ENCODE peak calls at places on chromosomes 16 and 17, in six cellular contexts. One of them, this sample, is unnamed.

GRCh38 chr17:32483451-32484019 is 3.3 kb upstream of the CDK5R1 start:
- DNase-seq in H1: peak; percentile 78
- DNase-seq in HepG2: peak; percentile 56
- DNase-seq in SK-N-SH: peak; percentile 77
- DNase-seq in GM12878: no peak
- DNase-seq in K562: no peak
- DNase-seq in this sample: peak; percentile 60

GRCh38 chr16:21126518-21126917 is 24.1 kb downstream of the DNAH3 start:
- DNase-seq in H1: no peak
- DNase-seq in HepG2: no peak
- DNase-seq in SK-N-SH: no peak
- DNase-seq in GM12878: no peak
- DNase-seq in K562: no peak
- DNase-seq in this sample: no peak

GRCh38 chr17:77736207-77736600 is 222.3 kb upstream of the TNRC6C start:
- DNase-seq in H1: peak; percentile 55
- DNase-seq in HepG2: no peak
- DNase-seq in SK-N-SH: no peak
- DNase-seq in GM12878: no peak
- DNase-seq in K562: no peak
- DNase-seq in this sample: no peak

GRCh38 chr17:43694081-43694870 is 32.6 kb upstream of the MEOX1 start:
- DNase-seq in H1: peak; percentile 85
- DNase-seq in HepG2: peak; percentile 85
- DNase-seq in SK-N-SH: peak; percentile 86
- DNase-seq in GM12878: no peak
- DNase-seq in K562: peak; percentile 75
- DNase-seq in this sample: peak; percentile 75

GRCh38 chr16:23642246-23642774 is 1.0 kb downstream of the DCTN5 start:
- DNase-seq in H1: no peak
- DNase-seq in HepG2: no peak
- DNase-seq in SK-N-SH: no peak
- DNase-seq in GM12878: no peak
- DNase-seq in K562: no peak
- DNase-seq in this sample: no peak

GRCh38 chr17:57735707-57736106 is 9.4 kb downstream of the CCDC182 start:
- DNase-seq in H1: no peak
- DNase-seq in HepG2: peak; percentile 37
- DNase-seq in SK-N-SH: peak; percentile 60
- DNase-seq in GM12878: no peak
- DNase-seq in K562: peak; percentile 19
- DNase-seq in this sample: peak; percentile 14

GRCh38 chr17:14919580-14920160 is 345.5 kb downstream of the PMP22 start:
- DNase-seq in H1: no peak
- DNase-seq in HepG2: no peak
- DNase-seq in SK-N-SH: no peak
- DNase-seq in GM12878: no peak
- DNase-seq in K562: no peak
- DNase-seq in this sample: no peak

GRCh38 chr16:3056336-3057180 is 8.9 kb upstream of the IL32 start:
- DNase-seq in H1: no peak
- DNase-seq in HepG2: no peak
- DNase-seq in SK-N-SH: no peak
- DNase-seq in GM12878: no peak
- DNase-seq in K562: no peak
- DNase-seq in this sample: no peak

GRCh38 chr16:79176987-79177386 is 423.6 kb downstream of the MAF start:
- DNase-seq in H1: no peak
- DNase-seq in HepG2: no peak
- DNase-seq in SK-N-SH: no peak
- DNase-seq in GM12878: no peak
- DNase-seq in K562: no peak
- DNase-seq in this sample: peak; percentile 5

GRCh38 chr16:57999366-57999970 is 1.0 kb downstream of the ZNF319 start:
- DNase-seq in H1: no peak
- DNase-seq in HepG2: peak; percentile 29
- DNase-seq in SK-N-SH: peak; percentile 52
- DNase-seq in GM12878: no peak
- DNase-seq in K562: no peak
- DNase-seq in this sample: no peak

GRCh38 chr16:27529962-27530361 is 19.8 kb downstream of the GTF3C1 start:
- DNase-seq in H1: no peak
- DNase-seq in HepG2: no peak
- DNase-seq in SK-N-SH: no peak
- DNase-seq in GM12878: no peak
- DNase-seq in K562: no peak
- DNase-seq in this sample: no peak

GRCh38 chr16:27526169-27526568 is 23.5 kb downstream of the GTF3C1 start:
- DNase-seq in H1: no peak
- DNase-seq in HepG2: no peak
- DNase-seq in SK-N-SH: peak; percentile 51
- DNase-seq in GM12878: no peak
- DNase-seq in K562: no peak
- DNase-seq in this sample: no peak

GRCh38 chr16:27532088-27532810 is 17.5 kb downstream of the GTF3C1 start:
- DNase-seq in H1: no peak
- DNase-seq in HepG2: no peak
- DNase-seq in SK-N-SH: no peak
- DNase-seq in GM12878: no peak
- DNase-seq in K562: no peak
- DNase-seq in this sample: no peak

GRCh38 chr16:27531186-27531585 is 18.5 kb downstream of the GTF3C1 start:
- DNase-seq in H1: no peak
- DNase-seq in HepG2: no peak
- DNase-seq in SK-N-SH: no peak
- DNase-seq in GM12878: no peak
- DNase-seq in K562: no peak
- DNase-seq in this sample: peak; percentile 77

DNA sequence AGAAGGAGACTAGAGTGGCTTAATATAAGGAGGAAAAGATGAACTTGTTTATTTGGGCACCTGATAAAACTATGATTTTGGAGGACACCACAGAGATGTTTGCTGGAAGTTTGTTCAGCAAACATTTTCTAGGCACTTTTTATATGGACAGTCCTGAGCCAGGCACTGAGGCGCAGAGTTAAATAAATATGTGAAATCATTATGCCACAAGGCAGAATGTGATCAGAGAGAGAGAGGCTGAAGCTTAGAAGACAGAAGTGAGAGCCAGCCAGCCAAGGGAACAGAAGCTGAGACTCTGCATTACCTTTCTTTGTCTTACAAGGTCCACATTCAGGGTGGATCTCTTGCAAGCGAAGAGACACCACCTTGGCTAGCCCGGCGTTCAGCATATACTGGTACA is 21.4 kb downstream of the GTF3C1 start:
- DNase-seq in H1: no peak
- DNase-seq in HepG2: no peak
- DNase-seq in SK-N-SH: no peak
- DNase-seq in GM12878: no peak
- DNase-seq in K562: no peak
- DNase-seq in this sample: no peak
- TF ChIP-seq POLR2AphosphoS5 in H1: no peak
- TF ChIP-seq POLR2AphosphoS5 in HepG2: no peak
- TF ChIP-seq POLR2AphosphoS5 in SK-N-SH: no peak
- TF ChIP-seq POLR2AphosphoS5 in GM12878: no peak
- TF ChIP-seq POLR2AphosphoS5 in K562: no peak
- TF ChIP-seq POLR2AphosphoS5 in this sample: no peak

GRCh38 chr17:72069744-72070143 is 51.1 kb upstream of the SOX9 start:
- DNase-seq in H1: no peak
- DNase-seq in HepG2: no peak
- DNase-seq in SK-N-SH: no peak
- DNase-seq in GM12878: no peak
- DNase-seq in K562: no peak
- DNase-seq in this sample: no peak
- H3K27me3 ChIP-seq in H1: no peaks in the 10 kb centered on the region
- H3K27me3 ChIP-seq in HepG2: no peaks in the 10 kb centered on the region
- H3K27me3 ChIP-seq in SK-N-SH: no peaks in the 10 kb centered on the region
- H3K27me3 ChIP-seq in GM12878: no peaks in the 10 kb centered on the region
- H3K27me3 ChIP-seq in K562: no peaks in the 10 kb centered on the region
- H3K27me3 ChIP-seq in this sample: peaks cover 6% of the 10 kb centered on the region

GRCh38 chr16:82363026-82363816 is 193.2 kb upstream of the MPHOSPH6 start:
- DNase-seq in H1: no peak
- DNase-seq in HepG2: no peak
- DNase-seq in SK-N-SH: no peak
- DNase-seq in GM12878: no peak
- DNase-seq in K562: no peak
- DNase-seq in this sample: no peak

GRCh38 chr16:82361885-82362284 is 191.9 kb upstream of the MPHOSPH6 start:
- DNase-seq in H1: no peak
- DNase-seq in HepG2: no peak
- DNase-seq in SK-N-SH: no peak
- DNase-seq in GM12878: no peak
- DNase-seq in K562: no peak
- DNase-seq in this sample: no peak

GRCh38 chr16:82358161-82358560 is 188.1 kb upstream of the MPHOSPH6 start:
- DNase-seq in H1: no peak
- DNase-seq in HepG2: no peak
- DNase-seq in SK-N-SH: no peak
- DNase-seq in GM12878: no peak
- DNase-seq in K562: no peak
- DNase-seq in this sample: no peak

GRCh38 chr16:82360024-82360783 is 190.2 kb upstream of the MPHOSPH6 start:
- DNase-seq in H1: no peak
- DNase-seq in HepG2: no peak
- DNase-seq in SK-N-SH: no peak
- DNase-seq in GM12878: no peak
- DNase-seq in K562: no peak
- DNase-seq in this sample: no peak

GRCh38 chr16:82358601-82359221 is 188.7 kb upstream of the MPHOSPH6 start:
- DNase-seq in H1: no peak
- DNase-seq in HepG2: no peak
- DNase-seq in SK-N-SH: no peak
- DNase-seq in GM12878: no peak
- DNase-seq in K562: no peak
- DNase-seq in this sample: no peak
- TF ChIP-seq GABPA in H1: no peak
- TF ChIP-seq GABPA in HepG2: no peak
- TF ChIP-seq GABPA in SK-N-SH: no peak
- TF ChIP-seq GABPA in GM12878: no peak
- TF ChIP-seq GABPA in K562: no peak
- TF ChIP-seq GABPA in this sample: no peak

GRCh38 chr16:49120631-49121030 is 161.0 kb downstream of the CBLN1 start:
- DNase-seq in H1: no peak
- DNase-seq in HepG2: no peak
- DNase-seq in SK-N-SH: no peak
- DNase-seq in GM12878: no peak
- DNase-seq in K562: no peak
- DNase-seq in this sample: no peak
- TF ChIP-seq POLR2AphosphoS5 in H1: no peak
- TF ChIP-seq POLR2AphosphoS5 in HepG2: no peak
- TF ChIP-seq POLR2AphosphoS5 in SK-N-SH: no peak
- TF ChIP-seq POLR2AphosphoS5 in GM12878: no peak
- TF ChIP-seq POLR2AphosphoS5 in K562: no peak
- TF ChIP-seq POLR2AphosphoS5 in this sample: no peak

GRCh38 chr16:5350118-5350517 is 252.5 kb upstream of the EEF2KMT start:
- DNase-seq in H1: no peak
- DNase-seq in HepG2: no peak
- DNase-seq in SK-N-SH: peak; percentile 21
- DNase-seq in GM12878: no peak
- DNase-seq in K562: no peak
- DNase-seq in this sample: no peak

GRCh38 chr16:5349101-5349500 is 251.5 kb upstream of the EEF2KMT start:
- DNase-seq in H1: no peak
- DNase-seq in HepG2: peak; percentile 18
- DNase-seq in SK-N-SH: no peak
- DNase-seq in GM12878: no peak
- DNase-seq in K562: no peak
- DNase-seq in this sample: no peak

GRCh38 chr16:5349661-5350060 is 252.1 kb upstream of the EEF2KMT start:
- DNase-seq in H1: no peak
- DNase-seq in HepG2: no peak
- DNase-seq in SK-N-SH: peak; percentile 15
- DNase-seq in GM12878: no peak
- DNase-seq in K562: no peak
- DNase-seq in this sample: no peak

DNA sequence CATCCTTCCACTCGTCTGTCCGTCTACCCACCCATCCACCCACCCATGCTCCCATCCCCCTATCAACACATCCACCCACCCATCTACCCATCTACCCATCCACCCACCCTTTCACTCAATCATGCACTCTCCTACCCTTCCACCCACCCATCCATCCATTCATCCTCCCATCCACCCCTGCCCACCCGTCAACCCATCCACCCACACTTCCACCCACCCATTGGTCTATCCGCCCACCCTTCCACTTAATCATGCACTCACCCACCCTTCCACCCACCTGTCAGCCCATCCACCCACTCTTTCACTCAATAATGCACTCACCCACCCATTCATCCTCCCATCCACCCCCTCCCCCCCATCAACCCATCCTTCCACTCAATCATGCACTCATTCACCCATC is 250.0 kb upstream of the EEF2KMT start:
- DNase-seq in H1: no peak
- DNase-seq in HepG2: no peak
- DNase-seq in SK-N-SH: no peak
- DNase-seq in GM12878: no peak
- DNase-seq in K562: no peak
- DNase-seq in this sample: no peak
- H3K27me3 ChIP-seq in H1: no peaks in the 10 kb centered on the region
- H3K27me3 ChIP-seq in HepG2: no peaks in the 10 kb centered on the region
- H3K27me3 ChIP-seq in SK-N-SH: no peaks in the 10 kb centered on the region
- H3K27me3 ChIP-seq in GM12878: no peaks in the 10 kb centered on the region
- H3K27me3 ChIP-seq in K562: peaks cover 12% of the 10 kb centered on the region
- H3K27me3 ChIP-seq in this sample: no peaks in the 10 kb centered on the region

GRCh38 chr17:7809086-7809790 is 24.8 kb upstream of the KDM6B start:
- DNase-seq in H1: no peak
- DNase-seq in HepG2: no peak
- DNase-seq in SK-N-SH: no peak
- DNase-seq in GM12878: no peak
- DNase-seq in K562: no peak
- DNase-seq in this sample: no peak
- TF ChIP-seq GABPA in H1: no peak
- TF ChIP-seq GABPA in HepG2: no peak
- TF ChIP-seq GABPA in SK-N-SH: no peak
- TF ChIP-seq GABPA in GM12878: no peak
- TF ChIP-seq GABPA in K562: no peak
- TF ChIP-seq GABPA in this sample: no peak

DNA sequence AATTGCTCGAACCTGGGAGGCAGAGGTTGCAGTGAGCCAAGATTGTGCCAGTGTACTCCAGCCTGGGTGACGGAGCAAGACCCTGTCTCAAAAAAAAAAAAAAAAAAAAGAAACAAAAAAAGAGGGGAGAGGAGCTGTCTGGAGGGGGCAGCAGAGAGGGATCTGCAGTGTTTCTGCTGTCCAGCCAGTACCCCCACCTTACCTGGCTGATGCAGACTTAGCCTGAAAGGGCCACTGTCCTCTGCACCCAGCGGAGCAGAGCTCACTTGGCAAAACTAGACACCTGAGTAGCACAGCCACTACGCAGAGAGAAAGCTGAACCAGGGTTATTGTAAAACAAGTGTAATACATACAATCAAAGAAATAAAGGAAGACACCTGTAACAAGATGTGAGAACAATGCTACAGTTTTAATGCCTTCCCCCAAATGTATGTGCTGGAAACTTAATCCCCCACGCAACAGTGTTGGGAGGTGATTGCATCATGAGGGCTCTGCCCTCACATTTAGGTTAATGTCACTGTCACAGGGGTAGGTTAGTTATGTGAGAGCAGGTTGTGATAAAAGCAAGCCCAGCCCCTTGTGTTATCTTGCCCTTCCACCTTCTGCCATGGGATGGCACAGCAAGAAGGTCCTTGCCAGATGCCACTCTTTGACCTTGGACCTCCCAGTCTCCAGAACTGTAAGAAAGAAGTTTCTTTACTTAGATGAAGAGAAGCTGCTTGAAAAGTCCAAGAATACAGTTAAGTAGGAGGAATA is 211.2 kb downstream of the RPTOR start:
- DNase-seq in H1: no peak
- DNase-seq in HepG2: no peak
- DNase-seq in SK-N-SH: no peak
- DNase-seq in GM12878: no peak
- DNase-seq in K562: peak; percentile 29
- DNase-seq in this sample: no peak
- TF ChIP-seq POLR2AphosphoS5 in H1: no peak
- TF ChIP-seq POLR2AphosphoS5 in HepG2: no peak
- TF ChIP-seq POLR2AphosphoS5 in SK-N-SH: no peak
- TF ChIP-seq POLR2AphosphoS5 in GM12878: no peak
- TF ChIP-seq POLR2AphosphoS5 in K562: no peak
- TF ChIP-seq POLR2AphosphoS5 in this sample: no peak